ENCODE peak calls at places on chromosome 7, in four cellular contexts. T is CD8-positive, alpha-beta memory T cell; V is adrenal gland; H is CD4-positive, alpha-beta memory T cell. S is an unnamed sample.

GRCh38 chr7:27958933-27959548 is 219.1 kb downstream of the TAX1BP1 start:
- DNase-seq in T (no peak), V (no peak), H (no peak), S (no peak)

GRCh38 chr7:150405584-150406310 is 26.6 kb downstream of the ZNF775 start:
- DNase-seq in T (no peak), V (peak; percentile 63), H (no peak), S (peak; percentile 73)

GRCh38 chr7:76108540-76109233 is 60.8 kb downstream of the MDH2 start:
- DNase-seq in T (no peak), V (peak; percentile 81), H (no peak), S (no peak)

GRCh38 chr7:132977234-132977633 is 104.7 kb downstream of the CHCHD3 start:
- DNase-seq in T (no peak), V (no peak), H (no peak), S (no peak)

GRCh38 chr7:140924821-140925421 is at the start of gene BRAF:
- DNase-seq in T (peak; percentile 95), V (peak; percentile 89), H (peak; percentile 95), S (peak; percentile 93)

GRCh38 chr7:128841171-128841690 is 11.0 kb downstream of the FLNC start:
- DNase-seq in T (no peak), V (no peak), H (peak; percentile 26), S (no peak)

GRCh38 chr7:7148799-7149481 is 33.4 kb upstream of the C1GALT1 start:
- DNase-seq in T (no peak), V (no peak), H (no peak), S (no peak)

GRCh38 chr7:20236790-20237189 is 19.6 kb upstream of the MACC1 start:
- DNase-seq in T (no peak), V (no peak), H (no peak), S (no peak)

GRCh38 chr7:73833251-73833919 is 2.6 kb downstream of the CLDN4 start:
- DNase-seq in T (no peak), V (no peak), H (no peak), S (no peak)

GRCh38 chr7:51070163-51070562 is 246.4 kb downstream of the COBL start:
- DNase-seq in T (no peak), V (no peak), H (no peak), S (no peak)

GRCh38 chr7:19321925-19322470 is 176.8 kb upstream of the FERD3L start:
- DNase-seq in T (no peak), V (no peak), H (no peak), S (no peak)

GRCh38 chr7:135193615-135194081 is 17.7 kb downstream of the WDR91 start:
- DNase-seq in T (no peak), V (no peak), H (no peak), S (no peak)

GRCh38 chr7:154860621-154861375 is 142.1 kb downstream of the PAXIP1 start:
- DNase-seq in T (no peak), V (no peak), H (no peak), S (no peak)

GRCh38 chr7:90595801-90596683 is at the start of gene CDK14:
- DNase-seq in T (no peak), V (peak; percentile 79), H (no peak), S (peak; percentile 85)

GRCh38 chr7:47478926-47479791 is 102.8 kb downstream of the TNS3 start:
- DNase-seq in T (no peak), V (no peak), H (no peak), S (no peak)

GRCh38 chr7:42856605-42856987 is 55.3 kb downstream of the C7orf25 start:
- DNase-seq in T (no peak), V (no peak), H (no peak), S (no peak)

GRCh38 chr7:8221124-8221523 is 40.8 kb downstream of the ICA1 start:
- DNase-seq in T (no peak), V (no peak), H (no peak), S (no peak)

GRCh38 chr7:93036807-93037206 is 81.0 kb downstream of the SAMD9 start:
- DNase-seq in T (no peak), V (no peak), H (no peak), S (peak; percentile 68)

GRCh38 chr7:134645935-134646334 is 718 bp upstream of the BPGM start:
- DNase-seq in T (no peak), V (peak; percentile 10), H (no peak), S (no peak)

GRCh38 chr7:142809671-142810070 is 38.9 kb downstream of the PRSS2 start:
- DNase-seq in T (no peak), V (no peak), H (no peak), S (no peak)

GRCh38 chr7:131501930-131502685 is 54.3 kb downstream of the PODXL start:
- DNase-seq in T (no peak), V (no peak), H (no peak), S (no peak)

GRCh38 chr7:70506463-70506862 is 625.5 kb upstream of the GALNT17 start:
- DNase-seq in T (no peak), V (no peak), H (no peak), S (no peak)

GRCh38 chr7:155844019-155844453 is 31.8 kb upstream of the SHH start:
- DNase-seq in T (no peak), V (no peak), H (no peak), S (no peak)

GRCh38 chr7:3156508-3156907 is 112.8 kb upstream of the CARD11 start:
- DNase-seq in T (no peak), V (no peak), H (no peak), S (no peak)

GRCh38 chr7:3159039-3159438 is 115.4 kb upstream of the CARD11 start:
- DNase-seq in T (no peak), V (no peak), H (no peak), S (no peak)

GRCh38 chr7:3158501-3158900 is 114.8 kb upstream of the CARD11 start:
- DNase-seq in T (no peak), V (no peak), H (no peak), S (no peak)

GRCh38 chr7:3159445-3159844 is 115.8 kb upstream of the CARD11 start:
- DNase-seq in T (no peak), V (no peak), H (no peak), S (no peak)

GRCh38 chr7:3157541-3158287 is 114.0 kb upstream of the CARD11 start:
- DNase-seq in T (no peak), V (no peak), H (no peak), S (no peak)
- H3K4me3 ChIP-seq in T (no peak overlapping the region), V (no peak overlapping the region), H (no peak overlapping the region), S (no peak overlapping the region)

GRCh38 chr7:24572014-24572413 is 1.2 kb upstream of the PALS2 start:
- DNase-seq in T (no peak), V (no peak), H (no peak), S (no peak)
- H3K27me3 ChIP-seq in T (no peaks in the 10 kb centered on the region), V (peaks cover 3% of the 10 kb centered on the region), H (no peaks in the 10 kb centered on the region), S (no peaks in the 10 kb centered on the region)

DNA sequence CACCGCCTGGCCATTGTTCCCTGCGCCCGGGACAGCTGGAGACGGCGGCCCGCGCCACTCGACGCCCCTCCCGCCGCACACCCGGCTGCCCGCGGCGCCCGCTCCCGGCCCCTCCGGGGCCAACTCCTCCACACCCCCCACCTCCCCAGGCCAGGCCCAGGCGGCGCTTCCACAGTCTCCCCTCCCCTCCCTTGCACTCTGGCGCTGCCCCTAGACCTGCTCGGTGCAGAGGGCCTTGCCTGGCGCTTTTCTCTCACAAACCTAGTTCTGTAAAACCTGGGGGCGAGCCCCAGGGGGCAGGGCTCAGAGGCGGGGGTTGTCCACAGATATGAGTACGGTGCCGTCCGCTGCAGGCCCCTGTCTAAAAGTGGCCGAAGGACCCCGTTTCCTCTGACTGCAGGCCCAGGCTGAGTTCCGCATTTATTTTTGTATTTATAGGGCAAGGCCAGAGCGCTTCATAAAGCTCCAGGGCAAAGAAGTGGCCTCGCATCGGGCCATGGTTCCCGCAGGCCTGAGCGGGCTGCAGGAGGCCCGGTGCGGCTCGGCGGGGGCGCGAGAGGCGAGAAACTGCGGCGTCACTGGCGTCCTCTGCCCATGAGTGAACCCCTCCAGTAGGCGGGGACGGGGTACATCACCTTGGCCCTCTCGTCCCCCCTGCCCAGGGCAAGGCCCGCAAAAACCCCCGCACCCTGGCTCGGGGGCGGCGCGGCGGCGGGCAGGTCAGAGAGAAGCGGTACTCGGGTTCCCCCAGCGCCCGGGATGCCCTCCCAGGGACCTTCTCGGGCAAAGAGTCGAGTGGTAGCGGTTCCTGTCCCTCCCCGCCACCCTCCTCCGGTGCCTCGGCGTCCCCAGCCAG is 355.6 kb downstream of the DNAJB6 start:
- DNase-seq in T (no peak), V (no peak), H (no peak), S (no peak)
- H3K4me3 ChIP-seq in T (no peak overlapping the region), V (no peak overlapping the region), H (no peak overlapping the region), S (no peak overlapping the region)

GRCh38 chr7:159177270-159178036 is 32.8 kb upstream of the VIPR2 start:
- DNase-seq in T (no peak), V (no peak), H (no peak), S (no peak)
- H3K27me3 ChIP-seq in T (no peaks in the 10 kb centered on the region), V (no peaks in the 10 kb centered on the region), H (no peaks in the 10 kb centered on the region), S (no peaks in the 10 kb centered on the region)

S was measured in GM06990.